ENCODE peak calls at places on chromosome 19, in four cellular contexts. A is neuronal stem cell, N is mesenchymal stem cell, Q is H1. O is an unnamed sample.

GRCh38 chr19:34364830-34365462 is at the start of gene GPI:
- DNase-seq in A (no peak), N (peak), Q (peak), O (peak)

GRCh38 chr19:7426986-7427385 is 61.8 kb downstream of the PEX11G start:
- DNase-seq in A (no peak), N (no peak), Q (no peak), O (no peak)

GRCh38 chr19:48556163-48556562 is 4.2 kb downstream of the SULT2B1 start:
- DNase-seq in A (no peak), N (peak), Q (no peak), O (peak)

GRCh38 chr19:18972301-18972831 is 31.3 kb upstream of the HOMER3 start:
- DNase-seq in A (no peak), N (peak), Q (no peak), O (no peak)

GRCh38 chr19:49629659-49630058 is 10.3 kb downstream of the RRAS start:
- DNase-seq in A (no peak), N (no peak), Q (no peak), O (no peak)

GRCh38 chr19:18833849-18834643 is 2.3 kb downstream of the UPF1 start:
- DNase-seq in A (no peak), N (peak), Q (no peak), O (no peak)

GRCh38 chr19:49524812-49525455 is 2.9 kb upstream of the RCN3 start:
- DNase-seq in A (no peak), N (no peak), Q (no peak), O (no peak)

GRCh38 chr19:9128171-9128570 is 1.4 kb upstream of the OR7G3 start:
- DNase-seq in A (no peak), N (peak), Q (no peak), O (no peak)

GRCh38 chr19:2015611-2015950 is at the start of gene BTBD2:
- DNase-seq in A (peak), N (peak), Q (no peak), O (no peak)

GRCh38 chr19:10289167-10289835 is 451 bp upstream of the ICAM5 start:
- DNase-seq in A (no peak), N (peak), Q (no peak), O (peak)

GRCh38 chr19:3576696-3577443 is 4.1 kb downstream of the HMG20B start:
- DNase-seq in A (no peak), N (peak), Q (peak), O (peak)

GRCh38 chr19:38057954-38058690 is 151.1 kb downstream of the SIPA1L3 start:
- DNase-seq in A (no peak), N (peak), Q (no peak), O (no peak)

GRCh38 chr19:8615813-8616596 is 5.5 kb upstream of the ADAMTS10 start:
- DNase-seq in A (peak), N (peak), Q (no peak), O (peak)

GRCh38 chr19:51926426-51926783 is 867 bp upstream of the ZNF613 start:
- DNase-seq in A (no peak), N (no peak), Q (no peak), O (no peak)

GRCh38 chr19:36488816-36489138 is 584 bp downstream of the ZNF566 start:
- DNase-seq in A (no peak), N (no peak), Q (no peak), O (no peak)

GRCh38 chr19:22784051-22784450 is at the start of gene ZNF99:
- DNase-seq in A (no peak), N (no peak), Q (no peak), O (no peak)

GRCh38 chr19:28980236-28980868 is 232.6 kb downstream of the UQCRFS1 start:
- DNase-seq in A (no peak), N (no peak), Q (no peak), O (peak)

GRCh38 chr19:46860846-46861690 is at the start of gene ARHGAP35:
- DNase-seq in A (no peak), N (no peak), Q (no peak), O (peak)

DNA sequence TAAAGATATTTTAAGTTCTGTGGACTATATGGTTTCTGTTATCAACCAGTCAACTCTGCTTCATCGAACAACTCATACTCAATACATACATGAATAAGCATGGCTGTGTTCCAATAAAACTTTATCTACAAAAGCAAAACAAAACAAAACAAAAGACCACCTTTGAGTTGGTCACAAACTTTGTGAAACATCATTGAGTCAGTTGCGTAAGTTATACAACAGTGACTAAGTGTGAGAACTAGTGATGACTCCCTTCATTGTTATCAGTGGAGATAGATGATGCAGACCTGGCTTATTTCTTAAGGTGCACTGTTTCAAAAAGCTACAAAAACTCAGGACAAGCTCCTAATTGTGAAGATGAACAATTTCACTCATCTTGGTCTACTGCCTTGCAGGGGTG is 14.5 kb upstream of the KLK4 start:
- DNase-seq in A (no peak), N (no peak), Q (no peak), O (no peak)
- H3K4me2 ChIP-seq in A (no peak), N (no peak), Q (no peak), O (no peak)

DNA sequence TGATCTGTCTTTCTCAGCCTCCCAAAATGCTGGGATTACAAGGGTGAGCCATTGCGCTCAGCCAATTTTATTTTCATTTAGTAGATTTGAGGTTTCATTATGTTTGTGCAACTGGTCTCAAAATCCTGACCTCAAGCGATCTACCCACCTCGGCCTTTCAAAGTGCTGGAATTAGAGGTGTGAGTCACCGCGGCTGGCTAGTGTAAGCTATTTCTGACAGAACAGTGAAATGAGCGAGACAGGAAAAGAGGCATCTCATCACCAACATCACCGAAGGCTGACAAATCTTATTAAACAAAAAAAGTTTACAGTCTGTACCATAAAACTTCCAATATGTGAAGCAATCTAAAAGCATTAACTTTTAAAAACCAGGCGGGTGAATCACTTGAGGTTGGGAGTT is 12.2 kb upstream of the ZNF888 start:
- DNase-seq in A (no peak), N (peak), Q (no peak), O (no peak)
- H2BK12ac ChIP-seq in A (no peak), N (no peak), Q (no peak), O (no peak)

DNA sequence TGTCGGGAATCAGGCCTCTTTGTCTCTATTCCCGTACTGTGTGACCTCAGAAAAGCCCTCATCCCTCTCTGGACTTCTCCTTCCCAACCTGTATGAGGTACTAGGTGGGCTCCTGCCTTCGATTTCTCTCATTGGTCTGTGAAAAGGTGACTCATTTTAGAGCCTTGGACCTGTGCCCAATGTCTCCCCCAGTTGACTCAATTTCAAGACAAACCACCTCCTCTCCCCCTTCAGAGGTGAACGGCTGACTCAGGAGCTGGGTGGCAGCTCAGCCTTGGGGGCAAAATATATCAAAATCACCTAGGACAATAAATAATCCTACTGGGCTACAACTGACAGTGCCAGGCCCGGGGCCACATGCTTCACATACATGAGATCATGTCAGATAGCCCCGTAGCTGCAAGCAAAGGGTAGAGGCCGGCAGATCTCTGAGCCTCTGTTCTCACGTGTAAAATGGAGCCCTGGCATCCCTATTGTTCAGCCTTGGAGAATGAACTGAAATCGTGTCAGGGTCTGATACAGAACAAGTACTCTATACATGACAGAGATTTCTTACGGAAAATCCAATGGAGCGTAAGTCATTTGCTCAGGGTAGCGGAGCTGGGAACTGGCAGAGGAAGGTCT is 543 bp downstream of the COQ8B start:
- DNase-seq in A (no peak), N (no peak), Q (no peak), O (peak)
- H2BK15ac ChIP-seq in A (no peak), N (peak), Q (peak), O (no peak)

GRCh38 chr19:13783565-13784500 is 9.6 kb downstream of the C19orf53 start:
- DNase-seq in A (no peak), N (no peak), Q (no peak), O (no peak)
- H3K4me2 ChIP-seq in A (no peak), N (no peak), Q (no peak), O (no peak)

DNA sequence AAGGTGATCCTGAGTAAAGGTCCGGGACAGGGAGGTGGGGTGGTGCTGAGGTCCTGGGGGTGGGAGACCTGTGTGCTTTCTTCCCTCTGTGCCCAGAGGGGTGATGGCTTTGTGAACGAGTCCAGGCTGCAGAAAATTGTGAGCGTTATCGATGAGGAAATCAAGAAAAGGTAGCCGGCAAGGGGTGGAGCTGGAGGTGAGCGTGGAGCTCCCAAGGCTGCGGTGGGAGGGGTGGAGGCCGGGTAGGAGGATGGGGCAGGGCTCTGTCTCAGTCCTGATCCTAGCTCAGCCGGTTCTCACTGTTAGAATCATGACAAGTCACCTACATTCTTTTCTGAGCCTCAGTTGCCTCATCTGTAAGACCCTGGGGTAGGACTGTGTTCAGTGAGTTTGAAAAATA is 4.0 kb downstream of the SELENOV start:
- DNase-seq in A (no peak), N (no peak), Q (no peak), O (peak)
- H2BK12ac ChIP-seq in A (no peak), N (no peak), Q (no peak), O (no peak)

GRCh38 chr19:14473915-14474578 is 1.1 kb downstream of the PTGER1 start:
- DNase-seq in A (no peak), N (no peak), Q (no peak), O (no peak)

GRCh38 chr19:14474827-14475226 is 327 bp downstream of the PTGER1 start:
- DNase-seq in A (no peak), N (no peak), Q (no peak), O (no peak)

GRCh38 chr19:14476307-14476662 is 1.1 kb upstream of the PTGER1 start:
- DNase-seq in A (no peak), N (no peak), Q (no peak), O (no peak)

GRCh38 chr19:14476663-14477401 is 1.7 kb upstream of the PTGER1 start:
- DNase-seq in A (no peak), N (peak), Q (no peak), O (no peak)

DNA sequence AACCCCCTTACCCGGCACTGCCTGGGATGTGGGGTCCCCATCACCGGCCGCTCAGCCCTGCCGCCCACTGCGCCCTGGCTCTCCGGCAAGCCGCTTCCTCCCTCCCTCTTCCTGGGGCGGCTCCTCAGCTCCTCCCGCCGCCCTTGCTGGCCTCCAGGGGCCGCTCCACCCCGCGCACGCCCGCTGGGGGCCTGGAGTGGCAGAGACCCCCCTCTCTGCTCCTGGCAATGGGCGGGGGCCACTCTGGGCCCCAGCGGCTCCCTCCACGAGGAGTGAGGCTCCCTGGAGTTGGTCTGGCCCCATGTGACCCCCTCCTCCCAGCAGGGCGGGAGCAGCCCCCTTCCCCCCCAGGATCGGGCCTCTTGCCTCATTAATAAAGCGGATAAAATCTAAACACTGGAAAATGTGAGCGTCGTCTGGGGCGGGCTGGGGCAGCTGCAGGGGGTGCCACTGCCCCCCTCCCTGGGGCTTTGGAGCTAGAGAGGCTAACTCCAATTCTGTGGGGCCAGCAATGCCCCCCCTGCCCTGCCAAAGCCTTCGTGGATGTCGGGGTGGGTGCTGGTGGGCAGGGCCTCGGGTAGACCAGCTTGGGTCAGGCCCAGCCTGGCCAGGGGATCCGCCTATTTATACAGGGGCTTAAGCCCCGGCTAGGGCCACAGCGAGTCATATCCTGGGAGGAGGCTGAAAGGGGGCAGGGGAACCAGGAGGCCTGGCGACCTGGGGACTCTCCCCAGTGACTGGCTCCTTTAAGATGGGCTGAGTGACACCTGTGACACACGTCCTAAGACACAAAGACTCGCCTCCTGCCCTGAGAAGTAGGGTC is at the start of gene PTGER1:
- DNase-seq in A (no peak), N (peak), Q (no peak), O (peak)
- H2BK15ac ChIP-seq in A (peak), N (no peak), Q (peak), O (peak)

GRCh38 chr19:54206030-54206830 is 5.6 kb downstream of the RPS9 start:
- DNase-seq in A (no peak), N (no peak), Q (no peak), O (no peak)
- H3K4me2 ChIP-seq in A (no peak), N (no peak), Q (peak), O (no peak)

DNA sequence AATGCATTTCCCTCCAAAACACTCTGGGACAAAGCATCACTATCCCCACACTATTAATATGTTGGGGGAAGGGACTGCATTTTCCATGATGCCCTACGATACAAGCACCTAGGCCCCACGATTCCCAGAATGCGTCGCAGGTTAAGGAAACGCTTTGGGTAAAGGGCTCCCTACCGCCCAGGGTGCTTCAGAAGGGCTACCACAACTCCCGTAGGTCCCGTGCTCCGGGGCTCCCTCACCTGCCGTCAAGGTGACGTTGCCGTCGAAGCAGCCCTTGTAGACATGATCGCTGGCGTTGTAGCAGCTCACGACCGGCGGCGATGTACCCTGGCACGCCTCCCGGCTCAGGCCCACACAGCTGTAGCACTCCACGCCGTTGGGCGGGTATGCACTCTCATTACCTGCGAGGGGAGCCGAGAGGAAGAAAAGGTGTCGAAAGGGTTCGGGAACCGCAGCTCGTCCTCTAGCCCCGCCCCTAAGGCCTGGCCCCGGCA is 2.5 kb downstream of the LYPD3 start:
- DNase-seq in A (no peak), N (no peak), Q (peak), O (no peak)
- H2BK12ac ChIP-seq in A (no peak), N (no peak), Q (peak), O (no peak)